ENCODE peak calls at places on chromosomes 12 and 14, in five cellular contexts. One of them, this sample, is unnamed.

GRCh38 chr12:19641235-19642080 is 202.2 kb downstream of the AEBP2 start:
- DNase-seq in HFFc6: no peak
- DNase-seq in esophagus muscularis mucosa: peak
- DNase-seq in NB4: no peak
- DNase-seq in cardiac fibroblast: no peak
- DNase-seq in this sample: no peak

GRCh38 chr14:64818151-64818550 is 61.6 kb downstream of the SPTB start:
- DNase-seq in HFFc6: no peak
- DNase-seq in esophagus muscularis mucosa: no peak
- DNase-seq in NB4: no peak
- DNase-seq in cardiac fibroblast: no peak
- DNase-seq in this sample: no peak

GRCh38 chr14:105582639-105583038 is 56.3 kb downstream of the TMEM121 start:
- DNase-seq in esophagus muscularis mucosa: peak
- DNase-seq in HFFc6: no peak
- DNase-seq in NB4: no peak
- DNase-seq in cardiac fibroblast: no peak
- DNase-seq in this sample: no peak

GRCh38 chr12:110073049-110073831 is 24.9 kb upstream of the C12orf76 start:
- DNase-seq in esophagus muscularis mucosa: no peak
- DNase-seq in HFFc6: no peak
- DNase-seq in cardiac fibroblast: no peak
- DNase-seq in NB4: no peak
- DNase-seq in this sample: no peak

GRCh38 chr14:102187044-102187443 is 47.3 kb downstream of the WDR20 start:
- DNase-seq in cardiac fibroblast: peak
- DNase-seq in esophagus muscularis mucosa: no peak
- DNase-seq in NB4: no peak
- DNase-seq in HFFc6: peak
- DNase-seq in this sample: no peak

GRCh38 chr12:12315838-12316237 is 34.2 kb downstream of the MANSC1 start:
- DNase-seq in cardiac fibroblast: no peak
- DNase-seq in HFFc6: no peak
- DNase-seq in NB4: no peak
- DNase-seq in esophagus muscularis mucosa: no peak
- DNase-seq in this sample: no peak

GRCh38 chr14:98886982-98887381 is 385.0 kb downstream of the BCL11B start:
- DNase-seq in cardiac fibroblast: no peak
- DNase-seq in HFFc6: no peak
- DNase-seq in esophagus muscularis mucosa: no peak
- DNase-seq in NB4: no peak
- DNase-seq in this sample: no peak

GRCh38 chr12:119840617-119841016 is 36.5 kb downstream of the CIT start:
- DNase-seq in HFFc6: no peak
- DNase-seq in esophagus muscularis mucosa: no peak
- DNase-seq in cardiac fibroblast: no peak
- DNase-seq in NB4: no peak
- DNase-seq in this sample: no peak

GRCh38 chr12:96195845-96196451 is 1.8 kb downstream of the ELK3 start:
- DNase-seq in esophagus muscularis mucosa: no peak
- DNase-seq in cardiac fibroblast: peak
- DNase-seq in HFFc6: peak
- DNase-seq in NB4: peak
- DNase-seq in this sample: no peak

GRCh38 chr12:103273645-103274044 is 222.1 kb downstream of the C12orf42 start:
- DNase-seq in HFFc6: no peak
- DNase-seq in NB4: no peak
- DNase-seq in cardiac fibroblast: no peak
- DNase-seq in esophagus muscularis mucosa: no peak
- DNase-seq in this sample: no peak

GRCh38 chr14:24309538-24310386 is at the start of gene LTB4R2:
- DNase-seq in HFFc6: no peak
- DNase-seq in NB4: no peak
- DNase-seq in cardiac fibroblast: no peak
- DNase-seq in esophagus muscularis mucosa: no peak
- DNase-seq in this sample: no peak

GRCh38 chr14:61527325-61528100 is 167.8 kb upstream of the HIF1A start:
- DNase-seq in cardiac fibroblast: peak
- DNase-seq in NB4: peak
- DNase-seq in esophagus muscularis mucosa: no peak
- DNase-seq in HFFc6: peak
- DNase-seq in this sample: no peak

GRCh38 chr12:31234053-31234835 is 91.7 kb downstream of the SINHCAF start:
- DNase-seq in cardiac fibroblast: no peak
- DNase-seq in NB4: no peak
- DNase-seq in HFFc6: no peak
- DNase-seq in esophagus muscularis mucosa: peak
- DNase-seq in this sample: no peak

GRCh38 chr12:5561843-5562242 is 129.9 kb downstream of the NTF3 start:
- DNase-seq in cardiac fibroblast: no peak
- DNase-seq in HFFc6: no peak
- DNase-seq in NB4: no peak
- DNase-seq in esophagus muscularis mucosa: no peak
- DNase-seq in this sample: no peak

GRCh38 chr14:101862177-101862576 is 100.7 kb downstream of the PPP2R5C start:
- DNase-seq in NB4: no peak
- DNase-seq in HFFc6: peak
- DNase-seq in cardiac fibroblast: peak
- DNase-seq in esophagus muscularis mucosa: no peak
- DNase-seq in this sample: no peak

GRCh38 chr12:108793756-108794441 is 62.6 kb upstream of the CORO1C start:
- DNase-seq in esophagus muscularis mucosa: no peak
- DNase-seq in cardiac fibroblast: no peak
- DNase-seq in HFFc6: no peak
- DNase-seq in NB4: no peak
- DNase-seq in this sample: no peak

GRCh38 chr12:130115646-130116045 is 46.6 kb upstream of the FZD10 start:
- DNase-seq in NB4: no peak
- DNase-seq in cardiac fibroblast: no peak
- DNase-seq in esophagus muscularis mucosa: no peak
- DNase-seq in HFFc6: no peak
- DNase-seq in this sample: no peak

GRCh38 chr12:2832550-2833127 is 2.2 kb downstream of the NRIP2 start:
- DNase-seq in HFFc6: no peak
- DNase-seq in cardiac fibroblast: no peak
- DNase-seq in NB4: no peak
- DNase-seq in esophagus muscularis mucosa: no peak
- DNase-seq in this sample: no peak

GRCh38 chr14:103624860-103625259 is 4.2 kb upstream of the KLC1 start:
- DNase-seq in HFFc6: peak
- DNase-seq in cardiac fibroblast: peak
- DNase-seq in NB4: peak
- DNase-seq in esophagus muscularis mucosa: peak
- DNase-seq in this sample: no peak

GRCh38 chr12:107372229-107372658 is 278.9 kb upstream of the CRY1 start:
- DNase-seq in NB4: peak
- DNase-seq in esophagus muscularis mucosa: no peak
- DNase-seq in cardiac fibroblast: peak
- DNase-seq in HFFc6: no peak
- DNase-seq in this sample: no peak

GRCh38 chr12:94225924-94226630 is 77.7 kb downstream of the PLXNC1 start:
- DNase-seq in NB4: no peak
- DNase-seq in HFFc6: no peak
- DNase-seq in cardiac fibroblast: no peak
- DNase-seq in esophagus muscularis mucosa: peak
- DNase-seq in this sample: no peak

GRCh38 chr14:21902561-21903199 is 229.1 kb upstream of the OR4E1 start:
- DNase-seq in esophagus muscularis mucosa: no peak
- DNase-seq in cardiac fibroblast: no peak
- DNase-seq in HFFc6: no peak
- DNase-seq in NB4: no peak
- DNase-seq in this sample: no peak

GRCh38 chr12:23197266-23197665 is 572.3 kb downstream of the ETNK1 start:
- DNase-seq in HFFc6: no peak
- DNase-seq in NB4: no peak
- DNase-seq in cardiac fibroblast: peak
- DNase-seq in esophagus muscularis mucosa: no peak
- DNase-seq in this sample: no peak

GRCh38 chr12:105774037-105774436 is 364.7 kb downstream of the NUAK1 start:
- DNase-seq in esophagus muscularis mucosa: no peak
- DNase-seq in NB4: no peak
- DNase-seq in HFFc6: no peak
- DNase-seq in cardiac fibroblast: peak
- DNase-seq in this sample: no peak

GRCh38 chr12:105773501-105773900 is 365.3 kb downstream of the NUAK1 start:
- DNase-seq in HFFc6: no peak
- DNase-seq in esophagus muscularis mucosa: no peak
- DNase-seq in cardiac fibroblast: no peak
- DNase-seq in NB4: no peak
- DNase-seq in this sample: no peak

GRCh38 chr12:105769486-105769885 is 369.3 kb downstream of the NUAK1 start:
- DNase-seq in cardiac fibroblast: no peak
- DNase-seq in NB4: no peak
- DNase-seq in esophagus muscularis mucosa: no peak
- DNase-seq in HFFc6: no peak
- DNase-seq in this sample: no peak

DNA sequence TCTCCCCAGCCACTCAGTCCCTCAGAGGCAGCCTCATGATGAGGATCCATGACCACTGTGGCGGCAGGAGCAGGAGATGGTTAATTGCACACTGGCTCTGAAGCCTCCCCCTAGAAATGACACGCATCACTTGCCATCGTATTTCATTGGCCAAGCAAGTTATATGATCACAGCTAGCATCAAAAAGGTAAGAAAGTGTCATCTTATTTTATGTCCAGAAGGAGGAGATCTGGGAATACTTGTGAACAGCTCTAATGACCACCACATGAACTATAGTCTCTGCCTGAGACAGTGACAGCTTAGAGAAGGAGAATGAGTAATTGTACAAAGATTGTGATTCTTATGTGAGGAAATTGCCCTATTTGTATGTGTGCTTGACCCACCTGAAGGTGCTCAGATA is 363.4 kb downstream of the NUAK1 start:
- DNase-seq in HFFc6: peak
- DNase-seq in NB4: no peak
- DNase-seq in esophagus muscularis mucosa: no peak
- DNase-seq in cardiac fibroblast: peak
- DNase-seq in this sample: no peak
- TF ChIP-seq CTCF in HFFc6: peak
- TF ChIP-seq CTCF in NB4: no peak
- TF ChIP-seq CTCF in esophagus muscularis mucosa: no peak
- TF ChIP-seq CTCF in cardiac fibroblast: peak
- TF ChIP-seq CTCF in this sample: no peak

DNA sequence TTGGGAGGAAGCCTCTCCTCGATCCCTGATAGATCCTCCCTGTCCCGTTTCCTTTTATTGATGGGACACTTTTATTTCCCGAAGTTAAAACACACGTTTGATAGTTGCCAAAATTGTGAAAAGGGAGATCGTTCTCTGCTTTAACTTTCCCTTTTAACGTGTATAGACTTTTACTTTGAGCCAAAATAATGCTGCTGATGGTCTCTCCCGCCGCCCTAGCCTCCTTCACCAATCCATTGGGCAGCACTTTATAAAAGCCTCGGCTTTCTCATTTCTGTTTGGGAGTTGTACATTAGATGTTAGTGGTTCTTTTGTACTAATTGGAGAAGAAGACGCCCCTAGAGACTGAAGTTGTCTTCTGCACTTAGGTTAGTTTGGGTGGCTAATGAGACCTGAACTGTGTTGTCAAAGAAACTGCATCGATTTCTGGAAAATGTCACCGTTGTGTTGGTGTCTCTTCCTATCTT is 1.4 kb downstream of the TMTC2 start:
- DNase-seq in cardiac fibroblast: peak
- DNase-seq in NB4: peak
- DNase-seq in esophagus muscularis mucosa: no peak
- DNase-seq in HFFc6: peak
- DNase-seq in this sample: no peak
- TF ChIP-seq CTCF in cardiac fibroblast: no peak
- TF ChIP-seq CTCF in NB4: peak
- TF ChIP-seq CTCF in esophagus muscularis mucosa: no peak
- TF ChIP-seq CTCF in HFFc6: peak
- TF ChIP-seq CTCF in this sample: peak

GRCh38 chr14:54725998-54726397 is 159.1 kb downstream of the SAMD4A start:
- DNase-seq in cardiac fibroblast: no peak
- DNase-seq in HFFc6: no peak
- DNase-seq in NB4: no peak
- DNase-seq in esophagus muscularis mucosa: no peak
- DNase-seq in this sample: no peak

GRCh38 chr14:54719406-54719805 is 152.5 kb downstream of the SAMD4A start:
- DNase-seq in cardiac fibroblast: no peak
- DNase-seq in esophagus muscularis mucosa: no peak
- DNase-seq in HFFc6: no peak
- DNase-seq in NB4: no peak
- DNase-seq in this sample: no peak

GRCh38 chr14:54724772-54725325 is 157.9 kb downstream of the SAMD4A start:
- DNase-seq in cardiac fibroblast: no peak
- DNase-seq in NB4: no peak
- DNase-seq in esophagus muscularis mucosa: no peak
- DNase-seq in HFFc6: no peak
- DNase-seq in this sample: no peak

GRCh38 chr14:54724123-54724522 is 157.2 kb downstream of the SAMD4A start:
- DNase-seq in NB4: no peak
- DNase-seq in HFFc6: no peak
- DNase-seq in esophagus muscularis mucosa: no peak
- DNase-seq in cardiac fibroblast: no peak
- DNase-seq in this sample: no peak

GRCh38 chr14:54722791-54723432 is 156.0 kb downstream of the SAMD4A start:
- DNase-seq in HFFc6: no peak
- DNase-seq in cardiac fibroblast: peak
- DNase-seq in esophagus muscularis mucosa: no peak
- DNase-seq in NB4: peak
- DNase-seq in this sample: no peak
- TF ChIP-seq CTCF in HFFc6: no peak
- TF ChIP-seq CTCF in cardiac fibroblast: peak
- TF ChIP-seq CTCF in esophagus muscularis mucosa: peak
- TF ChIP-seq CTCF in NB4: no peak
- TF ChIP-seq CTCF in this sample: no peak

DNA sequence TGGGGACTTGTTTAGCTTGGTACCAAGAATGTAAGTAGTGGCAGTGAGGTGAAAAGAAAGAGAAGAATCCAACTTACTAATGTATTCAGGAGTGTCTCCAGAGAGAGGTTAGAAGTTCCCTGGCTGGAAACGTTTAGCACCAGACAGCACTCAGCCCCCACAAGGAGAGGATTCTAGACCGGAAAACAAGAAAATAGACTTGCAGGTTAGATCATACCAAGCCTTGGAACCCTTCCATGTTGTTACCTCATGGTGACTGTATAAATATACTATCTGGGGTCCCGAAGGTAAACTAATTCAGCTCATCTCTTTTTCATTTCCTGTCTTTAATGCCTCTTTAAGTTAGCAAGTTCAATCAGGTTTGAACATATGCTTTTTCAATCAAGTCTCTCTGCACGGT is 79.3 kb downstream of the TBC1D30 start:
- DNase-seq in HFFc6: no peak
- DNase-seq in esophagus muscularis mucosa: no peak
- DNase-seq in NB4: no peak
- DNase-seq in cardiac fibroblast: peak
- DNase-seq in this sample: no peak
- TF ChIP-seq CTCF in HFFc6: no peak
- TF ChIP-seq CTCF in esophagus muscularis mucosa: no peak
- TF ChIP-seq CTCF in NB4: no peak
- TF ChIP-seq CTCF in cardiac fibroblast: no peak
- TF ChIP-seq CTCF in this sample: no peak

DNA sequence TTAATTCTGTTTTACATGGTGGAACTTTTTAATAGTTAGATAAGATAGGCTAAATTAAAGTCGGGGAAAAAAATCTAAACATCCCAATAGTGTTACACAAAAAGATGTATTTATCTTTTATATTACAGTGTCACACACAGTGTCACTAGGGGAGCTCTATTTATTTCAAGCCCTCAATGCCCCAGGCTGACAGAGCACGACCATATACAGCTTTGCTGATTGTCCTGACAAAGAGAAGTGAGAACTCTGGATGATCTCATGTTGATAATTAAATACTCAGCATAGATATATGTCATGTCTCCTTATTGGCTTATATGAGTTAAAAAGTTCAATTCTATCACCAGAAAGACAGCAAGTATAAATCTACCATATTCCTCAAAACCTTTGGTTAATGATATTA is 594.3 kb downstream of the LRFN5 start:
- DNase-seq in NB4: no peak
- DNase-seq in HFFc6: no peak
- DNase-seq in cardiac fibroblast: no peak
- DNase-seq in esophagus muscularis mucosa: no peak
- DNase-seq in this sample: no peak
- TF ChIP-seq CTCF in NB4: no peak
- TF ChIP-seq CTCF in HFFc6: no peak
- TF ChIP-seq CTCF in cardiac fibroblast: no peak
- TF ChIP-seq CTCF in esophagus muscularis mucosa: no peak
- TF ChIP-seq CTCF in this sample: no peak